ENCODE peak calls at places on chromosomes 4 and X, in four cellular contexts. U is left ventricle myocardium inferior; B is lower lobe of right lung; P is effector memory CD4-positive, alpha-beta T cell. Z is an unnamed sample. For H3K9me3 and H3K4me1, the result is how much of the 10 kb centered on the place peaks cover.

GRCh38 chr4:98565646-98566403 is 92.6 kb downstream of the TSPAN5 start:
- DNase-seq in U (no peak), B (no peak), P (no peak), Z (no peak)

GRCh38 chrX:120797201-120797938 is 78.3 kb downstream of the CT47B1 start:
- DNase-seq in U (no peak), B (no peak), P (no peak), Z (no peak)

GRCh38 chr4:156779774-156780173 is 191.8 kb downstream of the PDGFC start:
- DNase-seq in U (no peak), B (no peak), P (no peak), Z (no peak)

GRCh38 chr4:79913581-79913980 is 159.4 kb downstream of the ANTXR2 start:
- DNase-seq in U (no peak), B (no peak), P (no peak), Z (no peak)

GRCh38 chr4:76016383-76016782 is 6.9 kb downstream of the CXCL10 start:
- DNase-seq in U (no peak), B (no peak), P (no peak), Z (no peak)

GRCh38 chrX:100695991-100696390 is 35.9 kb downstream of the SYTL4 start:
- DNase-seq in U (no peak), B (no peak), P (no peak), Z (no peak)

GRCh38 chr4:124946696-124947095 is 234.2 kb upstream of the ANKRD50 start:
- DNase-seq in U (no peak), B (no peak), P (no peak), Z (no peak)

GRCh38 chr4:110294165-110294564 is 95.8 kb upstream of the ELOVL6 start:
- DNase-seq in U (no peak), B (no peak), P (no peak), Z (no peak)

GRCh38 chr4:10656988-10657387 is 27.6 kb downstream of the CLNK start:
- DNase-seq in U (no peak), B (no peak), P (no peak), Z (no peak)

GRCh38 chrX:18620349-18620748 is 51.6 kb downstream of the RS1 start:
- DNase-seq in U (no peak), B (no peak), P (no peak), Z (no peak)

GRCh38 chrX:7706032-7706431 is 136.9 kb upstream of the VCX start:
- DNase-seq in U (no peak), B (no peak), P (no peak), Z (no peak)

GRCh38 chr4:6368096-6368495 is 98.4 kb downstream of the WFS1 start:
- DNase-seq in U (no peak), B (no peak), P (no peak), Z (no peak)

GRCh38 chrX:66751136-66751782 is 112.4 kb upstream of the EDA2R start:
- DNase-seq in U (no peak), B (no peak), P (no peak), Z (no peak)

GRCh38 chr4:7365472-7366179 is 69.1 kb downstream of the PSAPL1 start:
- DNase-seq in U (peak), B (no peak), P (no peak), Z (no peak)

GRCh38 chrX:45110494-45110893 is 90.2 kb downstream of the DIPK2B start:
- DNase-seq in U (no peak), B (no peak), P (no peak), Z (no peak)

GRCh38 chr4:25101836-25102235 is 58.4 kb downstream of the SEPSECS start:
- DNase-seq in U (no peak), B (no peak), P (no peak), Z (no peak)

GRCh38 chrX:8868070-8868795 is 67.0 kb upstream of the FAM9A start:
- DNase-seq in U (no peak), B (no peak), P (no peak), Z (no peak)

GRCh38 chr4:166594326-166594946 is 639.9 kb downstream of the SPOCK3 start:
- DNase-seq in U (no peak), B (no peak), P (no peak), Z (no peak)

GRCh38 chrX:39242187-39242586 is 440.9 kb downstream of the MID1IP1 start:
- DNase-seq in U (no peak), B (no peak), P (no peak), Z (no peak)

GRCh38 chrX:5876984-5877655 is 351.5 kb downstream of the NLGN4X start:
- DNase-seq in U (peak), B (no peak), P (no peak), Z (no peak)

GRCh38 chr4:105666693-105667092 is 41.8 kb downstream of the INTS12 start:
- DNase-seq in U (no peak), B (no peak), P (no peak), Z (no peak)

GRCh38 chrX:151391722-151392121 is 5.3 kb upstream of the VMA21 start:
- DNase-seq in U (no peak), B (no peak), P (no peak), Z (no peak)

GRCh38 chrX:26952213-26952612 is 510.9 kb downstream of the PPP4R3C start:
- DNase-seq in U (no peak), B (no peak), P (no peak), Z (no peak)

GRCh38 chr4:93788712-93789111 is 39.8 kb upstream of the ATOH1 start:
- DNase-seq in U (no peak), B (no peak), P (no peak), Z (no peak)

GRCh38 chr4:112214397-112215264 is 17.0 kb upstream of the AP1AR start:
- DNase-seq in U (no peak), B (no peak), P (no peak), Z (peak)

GRCh38 chr4:6957148-6957520 is 47.5 kb downstream of the TBC1D14 start:
- DNase-seq in U (no peak), B (no peak), P (no peak), Z (no peak)

GRCh38 chr4:182140547-182140946 is 102.7 kb upstream of the TENM3 start:
- DNase-seq in U (no peak), B (no peak), P (no peak), Z (no peak)

GRCh38 chr4:5711479-5712184 is 631 bp downstream of the EVC start:
- DNase-seq in U (peak), B (peak), P (no peak), Z (no peak)

GRCh38 chr4:128355301-128355700 is 67.7 kb upstream of the PGRMC2 start:
- DNase-seq in U (peak), B (no peak), P (no peak), Z (no peak)

GRCh38 chr4:128354205-128354821 is 66.7 kb upstream of the PGRMC2 start:
- DNase-seq in U (no peak), B (no peak), P (no peak), Z (no peak)

GRCh38 chr4:128351502-128351901 is 63.9 kb upstream of the PGRMC2 start:
- DNase-seq in U (no peak), B (no peak), P (no peak), Z (no peak)

GRCh38 chr4:128350449-128351045 is 62.9 kb upstream of the PGRMC2 start:
- DNase-seq in U (no peak), B (no peak), P (no peak), Z (no peak)

DNA sequence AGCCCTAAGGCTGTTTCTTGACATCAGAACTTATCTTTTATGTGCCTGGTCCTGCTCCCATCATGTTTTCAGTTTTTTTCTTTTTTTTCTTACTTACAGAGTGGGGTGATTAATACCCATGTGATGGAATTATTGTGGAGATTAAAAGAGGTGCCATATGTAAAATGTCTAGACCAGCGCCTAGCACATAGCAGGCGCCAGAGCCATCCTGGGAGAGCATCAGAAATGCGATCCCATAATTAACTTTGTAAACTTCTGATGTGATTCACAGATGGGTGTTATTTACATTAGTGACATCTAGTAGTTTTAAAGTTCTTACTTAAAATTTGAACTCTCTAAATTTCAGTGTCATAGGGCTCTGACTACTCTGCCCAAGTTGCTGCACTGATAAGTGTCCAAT is 66.2 kb upstream of the PGRMC2 start:
- DNase-seq in U (no peak), B (no peak), P (no peak), Z (no peak)
- H3K27ac ChIP-seq in U (peak), B (no peak), P (no peak), Z (no peak)

DNA sequence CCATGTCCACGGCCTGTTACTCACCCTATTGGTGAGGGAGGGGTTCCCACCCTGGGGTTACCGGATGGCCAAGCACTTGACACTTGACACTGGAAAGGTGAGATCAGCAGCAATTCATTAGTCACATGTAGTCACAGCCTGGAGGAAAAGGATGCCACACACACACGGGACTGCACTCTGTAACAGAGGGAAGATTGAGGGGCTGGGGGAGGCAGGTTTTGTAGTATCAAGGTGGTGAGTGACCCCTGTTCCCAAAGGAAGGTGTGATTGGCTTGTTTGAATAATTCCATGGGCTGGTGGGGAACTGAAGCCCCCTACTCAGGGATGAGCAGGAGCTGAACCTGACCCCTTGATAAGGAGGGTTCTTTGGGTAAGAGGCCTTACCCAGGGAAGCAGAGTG is 96.0 kb upstream of the HELT start:
- DNase-seq in U (no peak), B (no peak), P (no peak), Z (no peak)
- H3K9me3 ChIP-seq in U (under half), B (under half), P (under half), Z (under half)

GRCh38 chr4:118948545-118949144 is 60.0 kb downstream of the SYNPO2 start:
- DNase-seq in U (no peak), B (no peak), P (no peak), Z (no peak)

GRCh38 chr4:118954246-118954645 is 65.6 kb downstream of the SYNPO2 start:
- DNase-seq in U (no peak), B (no peak), P (no peak), Z (no peak)

GRCh38 chr4:118950224-118950623 is 61.6 kb downstream of the SYNPO2 start:
- DNase-seq in U (no peak), B (no peak), P (no peak), Z (no peak)

GRCh38 chr4:118953276-118953675 is 64.6 kb downstream of the SYNPO2 start:
- DNase-seq in U (no peak), B (no peak), P (no peak), Z (no peak)

GRCh38 chr4:118950929-118951570 is 62.4 kb downstream of the SYNPO2 start:
- DNase-seq in U (no peak), B (no peak), P (no peak), Z (no peak)
- H3K4me1 ChIP-seq in U (half or more), B (under half), P (under half), Z (under half)

DNA sequence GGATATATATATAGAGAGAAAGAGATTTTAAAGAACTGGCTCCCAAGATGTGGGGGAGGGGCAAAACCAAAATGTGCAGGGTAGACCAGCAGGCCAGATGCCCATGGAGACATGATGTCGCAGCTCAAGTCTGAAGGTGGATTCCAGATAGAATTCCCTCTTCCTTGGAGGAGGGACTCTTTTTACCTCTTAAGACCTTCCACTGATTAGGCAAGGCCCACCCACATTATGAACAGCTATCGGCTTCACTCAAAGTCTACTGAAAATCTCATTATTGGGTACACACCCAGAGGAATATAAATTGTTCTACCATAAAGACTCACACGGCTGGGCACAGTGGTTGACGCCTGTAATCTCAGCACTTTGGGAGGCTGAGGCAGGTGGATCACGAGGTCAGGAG is 59.3 kb downstream of the DHRSX start:
- DNase-seq in U (no peak), B (no peak), P (no peak), Z (no peak)
- H3K27ac ChIP-seq in U (no peak), B (no peak), P (no peak), Z (no peak)

DNA sequence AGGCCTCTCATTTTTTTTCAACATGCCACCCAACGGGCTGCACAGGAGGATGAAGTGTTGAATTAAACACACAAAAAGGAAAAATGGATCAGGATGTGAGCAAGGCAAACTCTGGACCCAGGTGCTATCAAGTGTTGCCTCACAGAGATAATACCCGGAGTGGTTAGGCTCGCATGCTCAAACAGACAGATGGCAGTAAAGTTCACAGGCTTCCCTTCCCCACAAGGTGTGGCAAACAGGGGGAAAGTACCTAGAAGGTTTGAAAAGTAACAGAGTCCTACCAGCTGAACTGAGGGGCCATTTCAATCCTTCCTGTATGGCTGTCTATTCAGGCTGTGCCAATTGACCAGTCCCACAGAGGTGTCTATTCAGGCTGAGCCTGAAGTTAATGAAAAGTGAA is 123.9 kb upstream of the GC start:
- DNase-seq in U (no peak), B (no peak), P (no peak), Z (no peak)
- H3K9me3 ChIP-seq in U (under half), B (under half), P (under half), Z (under half)

DNA sequence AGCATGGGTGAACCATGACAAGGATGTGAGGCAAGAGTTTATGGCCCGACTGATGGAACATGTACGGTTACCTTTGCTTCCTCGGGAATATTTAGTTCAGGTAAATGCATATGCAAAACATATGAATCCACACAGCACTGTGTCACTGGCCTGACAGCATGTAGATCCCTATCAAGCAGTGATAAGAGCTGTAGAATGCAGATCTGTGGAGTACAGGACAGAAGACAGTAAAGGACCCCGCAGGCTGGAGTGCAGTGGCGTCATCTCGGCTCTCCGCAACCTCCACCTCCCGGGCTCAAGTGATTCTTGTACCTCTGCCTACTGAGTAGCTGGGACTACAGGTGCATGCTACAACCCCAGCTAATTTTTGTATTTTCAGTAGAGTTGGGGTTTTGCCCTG is 29.8 kb upstream of the MSMO1 start:
- DNase-seq in U (no peak), B (no peak), P (no peak), Z (no peak)
- H3K4me1 ChIP-seq in U (under half), B (under half), P (under half), Z (under half)

GRCh38 chrX:136048446-136048845 is 63.2 kb downstream of the SLC9A6 start:
- DNase-seq in U (no peak), B (no peak), P (no peak), Z (no peak)

GRCh38 chrX:136047969-136048368 is 62.7 kb downstream of the SLC9A6 start:
- DNase-seq in U (no peak), B (no peak), P (no peak), Z (no peak)

GRCh38 chrX:136049608-136050007 is 64.4 kb downstream of the SLC9A6 start:
- DNase-seq in U (no peak), B (no peak), P (no peak), Z (no peak)

GRCh38 chrX:136046295-136046894 is 61.2 kb downstream of the SLC9A6 start:
- DNase-seq in U (no peak), B (no peak), P (no peak), Z (no peak)

GRCh38 chrX:136047001-136047642 is 61.9 kb downstream of the SLC9A6 start:
- DNase-seq in U (no peak), B (no peak), P (no peak), Z (no peak)
- H3K27ac ChIP-seq in U (no peak), B (no peak), P (no peak), Z (no peak)

GRCh38 chr4:29559281-29559680 is 1160.9 kb upstream of the PCDH7 start:
- DNase-seq in U (no peak), B (no peak), P (no peak), Z (no peak)
- H3K9me3 ChIP-seq in U (under half), B (under half), P (under half), Z (under half)

GRCh38 chrX:136768469-136769084 is 12.2 kb downstream of the ARHGEF6 start:
- DNase-seq in U (peak), B (peak), P (peak), Z (no peak)

GRCh38 chrX:136766785-136767103 is 14.0 kb downstream of the ARHGEF6 start:
- DNase-seq in U (no peak), B (no peak), P (no peak), Z (no peak)

GRCh38 chrX:136765957-136766356 is 14.8 kb downstream of the ARHGEF6 start:
- DNase-seq in U (no peak), B (no peak), P (no peak), Z (no peak)

GRCh38 chrX:136764206-136764605 is 16.5 kb downstream of the ARHGEF6 start:
- DNase-seq in U (no peak), B (no peak), P (no peak), Z (no peak)

DNA sequence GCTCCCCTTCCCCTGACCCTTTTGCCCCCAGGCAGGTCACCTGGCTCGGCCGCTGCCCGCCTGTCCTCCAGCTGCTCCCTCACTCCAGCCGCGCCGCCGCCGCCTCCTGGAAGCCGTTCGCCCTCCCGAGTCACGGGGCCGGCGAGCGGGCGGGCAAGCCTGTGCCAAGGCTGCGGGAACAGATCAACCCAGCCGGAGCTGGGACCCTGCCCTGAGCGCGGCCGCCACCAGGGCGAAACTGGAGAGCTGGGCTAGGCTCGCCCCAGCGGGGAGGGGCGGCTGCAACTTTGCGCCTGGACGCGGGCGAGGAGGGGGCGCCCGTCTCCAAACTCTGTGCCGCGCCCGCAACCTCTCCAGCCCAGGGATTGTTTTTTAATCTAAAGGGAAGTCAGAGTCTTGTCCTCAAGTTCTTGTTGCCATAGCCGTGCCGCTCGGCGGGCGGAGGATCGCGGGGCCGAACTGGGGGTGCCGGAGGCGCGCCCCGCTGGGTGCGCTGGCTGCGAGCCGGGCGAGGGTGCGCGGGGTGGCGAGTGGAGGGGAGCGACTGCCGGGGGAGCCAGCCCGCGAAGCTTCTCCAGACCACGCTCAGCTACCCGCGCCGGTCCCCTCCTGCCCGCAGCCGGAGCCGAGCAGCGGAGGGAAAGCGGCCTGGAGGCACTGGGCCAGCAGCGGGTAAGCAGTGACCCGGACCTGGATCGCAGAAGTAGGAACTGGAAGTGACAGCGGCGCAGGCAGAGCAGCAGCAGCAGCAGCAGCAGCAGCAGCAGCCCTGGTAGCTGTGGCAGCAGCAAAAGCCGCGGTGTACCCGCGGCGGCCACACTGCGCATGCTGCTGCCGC is 13.4 kb downstream of the ARHGEF6 start:
- DNase-seq in U (peak), B (peak), P (peak), Z (peak)
- H3K4me1 ChIP-seq in U (under half), B (under half), P (under half), Z (under half)

DNA sequence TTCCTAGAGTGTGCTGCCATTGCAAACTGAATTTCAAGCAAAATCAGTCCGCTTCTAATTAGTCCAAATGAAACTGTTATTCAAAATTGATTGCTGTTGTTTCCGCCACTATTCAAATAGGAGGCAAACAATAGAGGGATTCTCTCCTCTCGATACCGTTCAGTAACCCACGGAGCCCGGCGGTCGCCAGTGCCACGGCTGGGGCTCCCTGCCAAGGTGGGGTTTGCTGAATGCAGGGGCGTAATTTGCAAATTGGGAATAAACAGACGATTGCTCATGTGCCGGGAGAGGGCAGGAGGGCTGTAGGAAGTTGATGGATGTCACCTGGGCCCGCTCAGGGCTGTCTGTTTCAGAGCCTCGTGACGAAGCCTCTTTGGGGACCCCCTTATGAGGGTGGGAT is 8.8 kb downstream of the ADRA2C start:
- DNase-seq in U (no peak), B (no peak), P (no peak), Z (no peak)
- H3K27ac ChIP-seq in U (no peak), B (no peak), P (no peak), Z (no peak)

Z was measured in naive thymus-derived CD4-positive, alpha-beta T cell.